ENCODE peak calls at places on chromosome 12, in six cellular contexts. Z is GM06990; L is activated gamma-delta T cell treated with anti-CD3 and anti-CD28 coated beads, Interleukin-2, amount 50 U/mL, for 16 hours; X is progenitor cell of endocrine pancreas; O is myocyte; W is Caki2. M is an unnamed sample.

GRCh38 chr12:83690465-83690864 is 1003.8 kb downstream of the TMTC2 start:
- DNase-seq in X (no peak), W (no peak), L (no peak), Z (no peak), O (no peak), M (no peak)

GRCh38 chr12:88388566-88389269 is 191.6 kb downstream of the KITLG start:
- DNase-seq in X (no peak), W (no peak), Z (peak; percentile 11), O (peak; percentile 69), L (no peak), M (no peak)

GRCh38 chr12:4909397-4909733 is 340 bp upstream of the KCNA1 start:
- DNase-seq in Z (no peak), L (no peak), X (peak; percentile 30), W (no peak), O (peak; percentile 1), M (no peak)

GRCh38 chr12:130438711-130439110 is 101.0 kb downstream of the PIWIL1 start:
- DNase-seq in Z (no peak), L (no peak), W (no peak), O (no peak), X (no peak), M (peak; percentile 56)

GRCh38 chr12:78392918-78393317 is 471.7 kb upstream of the SYT1 start:
- DNase-seq in Z (no peak), W (peak; percentile 67), X (no peak), O (peak; percentile 72), L (no peak), M (no peak)

GRCh38 chr12:110849748-110850403 is 3.1 kb downstream of the CCDC63 start:
- DNase-seq in W (no peak), Z (no peak), O (no peak), X (no peak), L (no peak), M (no peak)

GRCh38 chr12:57063991-57064725 is 14.2 kb upstream of the MYO1A start:
- DNase-seq in X (no peak), L (peak; percentile 48), Z (peak; percentile 60), W (no peak), O (no peak), M (no peak)

GRCh38 chr12:91630118-91630517 is 447.5 kb upstream of the DCN start:
- DNase-seq in O (no peak), X (no peak), W (no peak), Z (no peak), L (no peak), M (no peak)

GRCh38 chr12:104865080-104865479 is 93.0 kb downstream of the SLC41A2 start:
- DNase-seq in W (no peak), Z (peak; percentile 43), X (no peak), L (no peak), O (no peak), M (no peak)

GRCh38 chr12:96195845-96196451 is 1.8 kb downstream of the ELK3 start:
- DNase-seq in L (peak; percentile 22), O (peak; percentile 56), W (peak; percentile 39), Z (no peak), X (no peak), M (no peak)

GRCh38 chr12:81758421-81759214 is 532 bp downstream of the PPFIA2 start:
- DNase-seq in W (peak; percentile 59), Z (no peak), L (no peak), X (peak; percentile 24), O (peak; percentile 23), M (peak; percentile 64)

GRCh38 chr12:83153156-83153555 is 466.4 kb downstream of the TMTC2 start:
- DNase-seq in X (no peak), L (no peak), O (no peak), Z (no peak), W (no peak), M (no peak)

GRCh38 chr12:121523741-121524140 is 57.1 kb downstream of the KDM2B start:
- DNase-seq in X (no peak), O (no peak), Z (peak; percentile 57), L (no peak), W (no peak), M (no peak)

GRCh38 chr12:102167821-102168605 is 29.6 kb downstream of the PMCH start:
- DNase-seq in O (peak; percentile 25), L (no peak), Z (peak; percentile 7), W (no peak), X (no peak), M (no peak)

GRCh38 chr12:127179199-127179598 is 1087.8 kb upstream of the TMEM132C start:
- DNase-seq in W (no peak), Z (no peak), O (peak; percentile 55), X (no peak), L (no peak), M (no peak)

GRCh38 chr12:32698285-32698684 is 19.2 kb downstream of the DNM1L start:
- DNase-seq in O (no peak), Z (no peak), W (no peak), L (no peak), X (no peak), M (no peak)

GRCh38 chr12:54016478-54016964 is 7.7 kb downstream of the HOXC8 start:
- DNase-seq in W (peak; percentile 70), X (no peak), Z (no peak), O (peak; percentile 80), L (no peak), M (no peak)

GRCh38 chr12:19819231-19819630 is 379.9 kb downstream of the AEBP2 start:
- DNase-seq in X (no peak), O (no peak), W (no peak), L (no peak), Z (no peak), M (no peak)

GRCh38 chr12:79155703-79156102 is 291.1 kb downstream of the SYT1 start:
- DNase-seq in W (no peak), X (no peak), L (no peak), Z (no peak), O (no peak), M (no peak)

GRCh38 chr12:51823875-51824565 is 24.5 kb downstream of the FIGNL2 start:
- DNase-seq in X (no peak), Z (no peak), O (peak; percentile 76), W (peak; percentile 65), L (no peak), M (no peak)

GRCh38 chr12:24879644-24880043 is 69.3 kb downstream of the BCAT1 start:
- DNase-seq in X (no peak), L (no peak), Z (no peak), O (no peak), W (no peak), M (no peak)

GRCh38 chr12:41008472-41008871 is 179.6 kb upstream of the PDZRN4 start:
- DNase-seq in O (no peak), L (no peak), X (no peak), Z (no peak), W (peak; percentile 7), M (no peak)

GRCh38 chr12:116135209-116135930 is 142.1 kb downstream of the MED13L start:
- DNase-seq in L (no peak), X (no peak), Z (no peak), O (peak; percentile 67), W (peak; percentile 45), M (no peak)

GRCh38 chr12:49806877-49807276 is 21.3 kb downstream of the NCKAP5L start:
- DNase-seq in O (no peak), Z (no peak), L (no peak), X (no peak), W (no peak), M (no peak)

GRCh38 chr12:90235642-90236041 is 527.0 kb upstream of the ATP2B1 start:
- DNase-seq in W (no peak), X (no peak), Z (no peak), L (no peak), O (peak; percentile 33), M (no peak)

GRCh38 chr12:7190268-7191055 is 976 bp downstream of the PEX5 start:
- DNase-seq in O (peak; percentile 22), L (no peak), W (no peak), Z (peak; percentile 17), X (peak; percentile 31), M (peak; percentile 70)

GRCh38 chr12:12266873-12267634 is at the start of gene LRP6:
- DNase-seq in X (peak; percentile 97), L (peak; percentile 33), Z (peak; percentile 97), O (peak; percentile 95), W (peak; percentile 94), M (peak; percentile 95)

GRCh38 chr12:77954156-77954555 is 123.5 kb downstream of the NAV3 start:
- DNase-seq in X (no peak), O (no peak), Z (no peak), L (no peak), W (no peak), M (no peak)

GRCh38 chr12:122182887-122183587 is at the start of gene LRRC43:
- DNase-seq in O (peak; percentile 40), X (peak; percentile 61), Z (peak; percentile 49), W (no peak), L (no peak), M (peak; percentile 82)

GRCh38 chr12:104547239-104547638 is 90.5 kb downstream of the CHST11 start:
- DNase-seq in Z (no peak), L (no peak), W (no peak), O (no peak), X (no peak), M (peak; percentile 66)

GRCh38 chr12:120365675-120366340 is 3.2 kb downstream of the MSI1 start:
- DNase-seq in W (no peak), X (no peak), Z (no peak), L (no peak), O (no peak), M (no peak)

GRCh38 chr12:101642115-101643067 is 47.6 kb downstream of the MYBPC1 start:
- DNase-seq in X (peak; percentile 47), W (peak; percentile 1), O (no peak), Z (no peak), L (no peak), M (peak; percentile 69)

GRCh38 chr12:124804011-124804621 is 59.5 kb downstream of the SCARB1 start:
- DNase-seq in O (no peak), Z (no peak), W (peak; percentile 39), L (no peak), X (no peak), M (peak; percentile 81)

GRCh38 chr12:60394680-60395079 is 798.9 kb downstream of the SLC16A7 start:
- DNase-seq in L (no peak), W (no peak), O (no peak), Z (no peak), X (no peak), M (no peak)

GRCh38 chr12:119366007-119366406 is 31.5 kb downstream of the CCDC60 start:
- DNase-seq in L (no peak), O (no peak), X (no peak), Z (no peak), W (no peak), M (no peak)

GRCh38 chr12:77925536-77926108 is 94.9 kb downstream of the NAV3 start:
- DNase-seq in O (peak; percentile 95), W (peak; percentile 87), X (peak; percentile 39), L (no peak), Z (peak; percentile 49), M (peak; percentile 64)

GRCh38 chr12:95802482-95803264 is 12.1 kb upstream of the NTN4 start:
- DNase-seq in O (peak; percentile 22), L (no peak), Z (no peak), X (no peak), W (peak; percentile 94), M (no peak)

GRCh38 chr12:54135621-54136027 is 53.2 kb downstream of the SMUG1 start:
- DNase-seq in L (no peak), O (peak; percentile 40), Z (no peak), W (no peak), X (peak; percentile 71), M (no peak)